ENCODE peak calls at places on chromosomes 4 and X, in eight cellular contexts. Q is thyroid gland, D is H9, A is IMR-90, B is body of pancreas, S is HCT116, X is ovary, U is heart right ventricle. H is an unnamed sample.

GRCh38 chr4:54625391-54625790 is 32.4 kb upstream of the KIT start:
- DNase-seq in B (no peak), X (no peak), Q (no peak), D (no peak), S (no peak), A (no peak), U (peak), H (no peak)

GRCh38 chrX:9339603-9340569 is 125.0 kb upstream of the TBL1X start:
- DNase-seq in S (no peak), B (no peak), U (peak), Q (no peak), A (no peak), D (no peak), X (peak), H (no peak)

GRCh38 chrX:39196192-39197102 is 395.2 kb downstream of the MID1IP1 start:
- DNase-seq in X (no peak), A (peak), U (no peak), Q (no peak), S (peak), D (no peak), B (peak), H (no peak)

GRCh38 chr4:174244441-174244840 is 39.0 kb downstream of the FBXO8 start:
- DNase-seq in X (no peak), A (peak), U (no peak), D (no peak), Q (no peak), S (no peak), B (no peak), H (no peak)

GRCh38 chr4:26821677-26822503 is 38.8 kb upstream of the STIM2 start:
- DNase-seq in U (no peak), S (peak), A (peak), Q (no peak), D (no peak), B (no peak), X (no peak), H (no peak)

GRCh38 chr4:105547769-105548168 is 4.7 kb upstream of the ARHGEF38 start:
- DNase-seq in S (no peak), U (no peak), B (no peak), X (no peak), A (no peak), D (no peak), Q (no peak), H (no peak)

GRCh38 chr4:161320377-161320776 is 843.4 kb downstream of the FSTL5 start:
- DNase-seq in S (peak), Q (no peak), D (peak), A (no peak), U (no peak), X (no peak), B (peak), H (no peak)

GRCh38 chrX:125090046-125090445 is 229.6 kb upstream of the TEX13C start:
- DNase-seq in B (no peak), D (no peak), S (no peak), U (no peak), A (no peak), Q (no peak), X (no peak), H (no peak)

GRCh38 chr4:176563591-176563990 is 229.1 kb downstream of the VEGFC start:
- DNase-seq in A (peak), Q (no peak), U (no peak), B (no peak), D (no peak), X (no peak), S (no peak), H (no peak)

GRCh38 chr4:87949961-87950360 is 25.6 kb upstream of the SPP1 start:
- DNase-seq in Q (no peak), S (no peak), B (peak), A (peak), X (no peak), D (no peak), U (no peak), H (no peak)

GRCh38 chrX:20217279-20217678 is 49.4 kb downstream of the RPS6KA3 start:
- DNase-seq in S (peak), D (no peak), Q (no peak), X (no peak), A (peak), B (no peak), U (no peak), H (no peak)

GRCh38 chr4:95000076-95000648 is 242.4 kb downstream of the BMPR1B start:
- DNase-seq in S (no peak), B (no peak), D (no peak), U (no peak), Q (no peak), X (no peak), A (no peak), H (no peak)

GRCh38 chr4:173169178-173169427 is 492 bp downstream of the GALNT7 start:
- DNase-seq in B (no peak), Q (no peak), A (no peak), D (no peak), U (peak), S (no peak), X (no peak), H (no peak)

GRCh38 chr4:1026115-1026514 is 14.7 kb downstream of the FGFRL1 start:
- DNase-seq in D (peak), S (no peak), U (peak), X (no peak), A (peak), Q (peak), B (peak), H (peak)

GRCh38 chr4:84215218-84215617 is 283.9 kb downstream of the NKX6-1 start:
- DNase-seq in X (no peak), B (no peak), S (no peak), D (no peak), Q (no peak), U (no peak), A (no peak), H (no peak)

GRCh38 chrX:47815901-47816845 is 20.5 kb upstream of the ZNF81 start:
- DNase-seq in Q (peak), S (no peak), X (no peak), U (no peak), A (no peak), D (peak), B (no peak), H (no peak)

GRCh38 chr4:163693776-163694175 is 199.3 kb downstream of the TMA16 start:
- DNase-seq in S (no peak), D (no peak), Q (no peak), X (no peak), U (no peak), B (no peak), A (peak), H (no peak)

GRCh38 chr4:3532714-3533336 is 603 bp upstream of the LRPAP1 start:
- DNase-seq in X (no peak), B (no peak), D (peak), S (no peak), U (no peak), Q (no peak), A (no peak), H (no peak)

GRCh38 chr4:185966997-185967775 is 101.8 kb upstream of the TLR3 start:
- DNase-seq in D (no peak), X (no peak), B (no peak), S (no peak), A (no peak), Q (peak), U (no peak), H (no peak)

GRCh38 chr4:99661907-99662306 is 4.3 kb upstream of the C4orf54 start:
- DNase-seq in X (no peak), U (no peak), B (no peak), S (no peak), D (no peak), A (no peak), Q (no peak), H (no peak)

GRCh38 chrX:155874571-155875244 is 6.4 kb upstream of the VAMP7 start:
- DNase-seq in Q (no peak), A (no peak), X (no peak), U (peak), D (no peak), B (no peak), S (no peak), H (no peak)

GRCh38 chr4:55386073-55386472 is 9.7 kb upstream of the TMEM165 start:
- DNase-seq in B (no peak), X (no peak), A (peak), S (peak), Q (no peak), U (no peak), D (peak), H (no peak)

GRCh38 chr4:172830295-172830764 is 338.3 kb upstream of the GALNT7 start:
- DNase-seq in A (peak), B (no peak), S (peak), U (no peak), D (no peak), Q (no peak), X (no peak), H (no peak)

GRCh38 chr4:182918791-182919302 is 1.7 kb upstream of the DCTD start:
- DNase-seq in X (no peak), B (no peak), S (no peak), U (no peak), Q (no peak), D (no peak), A (no peak), H (no peak)

GRCh38 chr4:1365271-1366178 is 18.5 kb downstream of the UVSSA start:
- DNase-seq in A (no peak), X (no peak), S (no peak), D (peak), U (no peak), Q (peak), B (no peak), H (peak)

DNA sequence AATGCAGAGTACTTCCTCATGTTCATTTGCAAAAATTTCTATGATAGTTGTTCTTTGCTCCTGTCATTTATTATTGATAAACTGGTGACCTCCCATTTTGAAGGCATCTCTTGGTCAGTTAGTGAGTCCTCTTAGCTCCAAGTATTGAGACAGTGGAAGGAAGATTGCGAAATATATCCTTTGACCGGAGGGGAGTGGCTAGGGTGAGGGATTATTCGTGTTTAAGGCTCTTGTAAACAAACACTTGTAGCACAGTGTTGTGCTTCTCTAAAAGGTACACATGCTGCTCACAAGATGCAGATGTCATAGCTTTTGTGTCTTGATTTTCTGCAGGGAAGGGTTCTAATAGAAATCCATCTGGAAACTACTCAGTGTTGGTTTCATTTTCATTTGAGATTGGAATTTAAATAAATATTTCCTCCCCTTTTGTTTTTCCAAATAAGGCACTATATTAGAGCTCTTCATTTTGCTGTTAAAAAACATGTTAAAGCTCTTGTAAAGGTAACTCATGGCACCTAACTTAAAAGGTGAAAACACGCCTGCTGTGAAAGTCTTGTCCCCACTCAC is 21.8 kb downstream of the TXLNG start:
- DNase-seq in U (no peak), X (no peak), D (no peak), S (no peak), A (peak), Q (no peak), B (no peak), H (no peak)
- H3K27ac ChIP-seq in U (no peak), X (no peak), D (no peak), S (no peak), A (peak), Q (no peak), B (peak), H (peak)

DNA sequence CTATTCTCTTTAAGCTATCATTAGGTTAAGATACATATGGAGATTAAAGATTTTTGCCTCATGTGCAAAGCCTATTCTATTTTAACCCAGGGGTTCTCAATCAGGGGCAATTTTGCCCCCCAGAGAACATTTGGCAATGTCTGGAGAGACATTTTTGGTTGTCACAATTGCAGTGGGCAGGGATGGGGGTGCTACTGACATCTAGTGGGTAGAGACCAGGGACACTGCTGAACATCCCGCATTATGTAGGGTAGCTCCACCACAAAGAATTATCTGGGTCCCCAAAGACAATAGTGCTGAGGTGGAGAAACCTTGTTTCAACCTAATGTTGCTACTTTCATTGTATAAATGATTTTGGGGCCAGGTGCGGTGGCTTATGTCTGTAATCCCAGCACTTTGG is 13.2 kb upstream of the CA5B start:
- DNase-seq in S (no peak), X (no peak), U (no peak), A (no peak), B (no peak), Q (no peak), D (no peak), H (no peak)
- TF ChIP-seq CTCF in S (no peak), X (no peak), U (no peak), A (no peak), B (no peak), Q (no peak), D (peak), H (no peak)

GRCh38 chrX:103398321-103398937 is 22.1 kb downstream of the BEX3 start:
- DNase-seq in Q (no peak), D (no peak), A (peak), B (no peak), U (no peak), S (peak), X (no peak), H (no peak)

GRCh38 chrX:103399744-103400143 is 23.4 kb downstream of the BEX3 start:
- DNase-seq in S (no peak), Q (no peak), X (no peak), B (no peak), U (no peak), A (no peak), D (no peak), H (no peak)

GRCh38 chrX:103397707-103398106 is 21.4 kb downstream of the BEX3 start:
- DNase-seq in D (no peak), X (no peak), U (no peak), B (no peak), S (no peak), A (no peak), Q (no peak), H (no peak)

GRCh38 chrX:103396186-103396585 is 19.8 kb downstream of the BEX3 start:
- DNase-seq in S (no peak), Q (no peak), X (no peak), D (no peak), U (no peak), B (no peak), A (peak), H (no peak)

DNA sequence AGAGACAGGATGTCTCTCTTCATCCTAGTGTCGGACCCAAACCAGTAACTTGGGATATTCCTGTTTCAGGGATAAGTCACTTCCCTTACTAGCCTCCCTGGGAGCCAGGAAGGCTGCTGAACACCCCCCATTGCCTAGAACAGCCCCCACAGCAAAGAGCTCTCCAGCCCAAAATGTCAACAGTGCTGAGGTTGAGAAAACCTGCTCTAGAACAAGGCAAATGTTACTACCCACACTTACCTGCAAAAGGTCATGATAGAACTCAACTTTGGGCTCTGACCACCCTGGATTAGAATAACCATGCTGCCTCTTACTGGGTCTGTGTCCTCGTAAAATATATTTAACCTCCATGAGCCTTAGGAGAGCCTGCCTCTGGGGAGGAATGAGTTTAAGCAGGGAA is 20.3 kb downstream of the BEX3 start:
- DNase-seq in U (no peak), X (no peak), S (no peak), A (no peak), B (no peak), D (no peak), Q (no peak), H (no peak)
- H3K27ac ChIP-seq in U (no peak), X (no peak), S (no peak), A (peak), B (no peak), D (no peak), Q (no peak), H (no peak)

GRCh38 chrX:80285131-80285773 is 135.0 kb upstream of the TENT5D start:
- DNase-seq in B (peak), D (peak), A (peak), U (no peak), Q (peak), S (no peak), X (no peak), H (no peak)

GRCh38 chrX:80282535-80282934 is 137.7 kb upstream of the TENT5D start:
- DNase-seq in D (no peak), X (no peak), U (no peak), B (no peak), A (no peak), S (no peak), Q (no peak), H (no peak)
- TF ChIP-seq CTCF in D (peak), X (no peak), U (no peak), B (no peak), A (peak), S (peak), Q (no peak), H (peak)

DNA sequence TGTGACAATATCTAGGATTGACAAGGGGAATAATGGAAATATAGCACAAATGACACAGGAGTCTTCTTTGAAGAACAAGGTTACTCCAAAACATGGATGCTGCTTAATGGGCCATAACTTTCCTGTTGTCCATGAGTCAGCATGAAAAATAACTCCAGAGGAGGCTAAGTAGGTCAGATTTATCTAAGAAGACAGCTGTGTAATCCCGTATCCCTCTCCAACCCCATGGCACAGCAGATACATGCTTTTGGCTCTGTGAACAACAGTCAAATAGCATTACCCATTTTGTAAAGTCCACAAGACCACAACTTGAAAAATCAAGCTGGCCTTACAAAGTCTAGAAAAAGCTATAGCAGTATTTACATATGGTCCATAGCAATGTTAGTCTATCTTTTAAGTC is 2.1 kb upstream of the TMEM131L start:
- DNase-seq in B (no peak), S (no peak), U (no peak), A (peak), Q (no peak), X (no peak), D (no peak), H (no peak)
- H3K27ac ChIP-seq in B (peak), S (no peak), U (no peak), A (no peak), Q (no peak), X (no peak), D (no peak), H (no peak)

GRCh38 chrX:134025986-134026731 is 40.8 kb upstream of the GPC3 start:
- DNase-seq in A (no peak), U (no peak), D (peak), S (no peak), Q (no peak), X (no peak), B (no peak), H (no peak)

GRCh38 chrX:134023851-134024281 is 38.5 kb upstream of the GPC3 start:
- DNase-seq in S (no peak), A (no peak), B (no peak), U (no peak), X (no peak), D (no peak), Q (no peak), H (no peak)

GRCh38 chrX:134024686-134025377 is 39.4 kb upstream of the GPC3 start:
- DNase-seq in Q (no peak), U (no peak), X (no peak), A (no peak), D (no peak), B (no peak), S (no peak), H (no peak)

GRCh38 chrX:134020910-134021309 is 35.5 kb upstream of the GPC3 start:
- DNase-seq in X (no peak), B (no peak), S (no peak), D (no peak), U (no peak), A (no peak), Q (no peak), H (no peak)

DNA sequence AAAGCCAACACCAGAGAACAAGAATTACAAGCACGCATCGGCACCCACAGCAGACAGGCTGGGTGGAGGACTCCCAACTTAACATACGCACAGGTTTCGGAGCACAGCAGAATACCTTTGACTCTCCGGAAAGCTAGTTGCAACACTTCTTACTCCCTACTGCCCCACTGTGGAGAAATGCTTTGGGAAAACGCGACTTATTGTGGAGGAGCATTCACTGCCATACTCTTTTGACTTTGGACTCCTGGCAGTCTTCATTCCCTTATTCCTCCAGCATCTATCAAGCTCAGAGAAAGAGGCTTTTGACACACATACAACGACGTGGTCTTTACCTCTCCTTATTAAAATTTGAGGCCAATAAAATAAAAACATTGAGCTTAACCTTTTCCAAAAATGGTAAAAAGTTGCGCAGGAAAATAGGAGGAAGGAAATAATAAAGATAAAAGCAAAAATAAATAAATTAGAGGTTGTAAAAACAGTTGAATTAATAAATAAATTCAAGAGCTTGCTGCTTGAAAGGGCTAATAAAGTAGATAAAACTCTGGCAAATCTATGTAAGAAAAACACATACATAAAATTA is 41.4 kb upstream of the GPC3 start:
- DNase-seq in B (peak), X (peak), Q (peak), S (peak), A (peak), U (peak), D (peak), H (peak)
- TF ChIP-seq CTCF in B (peak), X (peak), Q (no peak), S (peak), A (peak), U (peak), D (peak), H (peak)

GRCh38 chrX:24054182-24055042 is at the start of gene EIF2S3:
- DNase-seq in D (peak), B (peak), X (peak), U (peak), A (peak), S (peak), Q (peak), H (peak)

GRCh38 chrX:24055043-24055356 is 244 bp downstream of the EIF2S3 start:
- DNase-seq in A (no peak), S (no peak), B (no peak), D (no peak), U (no peak), Q (no peak), X (no peak), H (no peak)
- H3K27ac ChIP-seq in A (peak), S (no peak), B (peak), D (peak), U (peak), Q (peak), X (peak), H (peak)

GRCh38 chr4:17614416-17615299 is at the start of gene MED28:
- DNase-seq in B (peak), Q (peak), A (peak), S (peak), X (peak), D (peak), U (peak), H (peak)
- TF ChIP-seq CTCF in B (peak), Q (no peak), A (peak), S (no peak), X (no peak), D (peak), U (peak), H (peak)

H was measured in right lobe of liver.